ENCODE peak calls at places on chromosomes 16 and 17, in seven cellular contexts. X, T, G, W, C, O and F are unnamed samples.

GRCh38 chr17:2634361-2634960 is 41.0 kb downstream of the PAFAH1B1 start:
- DNase-seq in X (peak), T (no peak), G (no peak), W (no peak), C (no peak), O (no peak), F (no peak)

GRCh38 chr17:43591750-43592562 is 45.8 kb upstream of the ETV4 start:
- DNase-seq in X (peak), T (no peak), G (no peak), W (peak), C (no peak), O (peak), F (no peak)

GRCh38 chr17:41972571-41973411 is 6.2 kb downstream of the CNP start:
- DNase-seq in X (no peak), T (no peak), G (no peak), W (no peak), C (no peak), O (no peak), F (no peak)

GRCh38 chr16:82732461-82732860 is 105.7 kb downstream of the CDH13 start:
- DNase-seq in X (peak), T (no peak), G (no peak), W (no peak), C (no peak), O (no peak), F (no peak)

GRCh38 chr16:87040169-87041117 is 276.7 kb downstream of the C16orf95 start:
- DNase-seq in X (no peak), T (no peak), G (no peak), W (no peak), C (no peak), O (no peak), F (no peak)

GRCh38 chr17:30970757-30971567 is at the start of gene RNF135:
- DNase-seq in X (peak), T (peak), G (peak), W (peak), C (peak), O (peak), F (peak)

GRCh38 chr17:30021708-30022317 is 80.4 kb downstream of the EFCAB5 start:
- DNase-seq in X (peak), T (peak), G (no peak), W (no peak), C (peak), O (no peak), F (peak)

GRCh38 chr17:49779730-49780220 is 8.7 kb upstream of the KAT7 start:
- DNase-seq in X (peak), T (peak), G (no peak), W (peak), C (peak), O (no peak), F (peak)